ENCODE peak calls at places on chromosomes 6 and 20, in nine cellular contexts. H is ecto neural progenitor cell; F is left cardiac atrium; L is stimulated activated CD4-positive, alpha-beta T cell treated with anti-CD3 and anti-CD28 coated beads, Interleukin-1b, Interleukin-23, amount 100 ng/mL, for 1 hour; V is T-helper 1 cell; O is activated naive CD8-positive, alpha-beta T cell treated with anti-CD3 and anti-CD28 coated beads, Interleukin-2, amount 10 ng/mL, durations not matched to agents 7 days and 5 days; W is effector CD8-positive, alpha-beta T cell; Y is nucleus accumbens; Q is effector CD4-positive, alpha-beta T cell. S is an unnamed sample.

GRCh38 chr6:82045965-82046756 is 201.4 kb downstream of the IBTK start:
- DNase-seq in H (no peak), F (no peak), L (no peak), V (no peak), O (no peak), W (no peak), Y (no peak), Q (no peak), S (no peak)

GRCh38 chr6:73203098-73203497 is 22.2 kb downstream of the KHDC1L start:
- DNase-seq in H (no peak), F (no peak), L (no peak), V (no peak), O (no peak), W (no peak), Y (no peak), Q (no peak), S (no peak)

GRCh38 chr6:16562498-16562897 is 198.8 kb downstream of the ATXN1 start:
- DNase-seq in H (no peak), F (no peak), L (no peak), V (no peak), O (no peak), W (no peak), Y (no peak), Q (no peak), S (no peak)

GRCh38 chr6:39177130-39177529 is 52.1 kb downstream of the KCNK5 start:
- DNase-seq in H (no peak), F (no peak), L (no peak), V (no peak), O (no peak), W (no peak), Y (no peak), Q (no peak), S (no peak)

GRCh38 chr6:8539446-8539845 is 104.1 kb upstream of the SLC35B3 start:
- DNase-seq in H (no peak), F (no peak), L (no peak), V (no peak), O (no peak), W (no peak), Y (no peak), Q (no peak), S (no peak)

GRCh38 chr6:81950877-81951276 is 198.4 kb upstream of the TENT5A start:
- DNase-seq in H (no peak), F (no peak), L (no peak), V (no peak), O (no peak), W (no peak), Y (no peak), Q (no peak), S (no peak)

GRCh38 chr20:64146936-64147451 is 17.3 kb upstream of the MYT1 start:
- DNase-seq in H (no peak), F (no peak), L (no peak), V (no peak), O (no peak), W (no peak), Y (no peak), Q (no peak), S (no peak)

GRCh38 chr20:45863543-45864470 is 6.4 kb downstream of the ZSWIM3 start:
- DNase-seq in H (no peak), F (no peak), L (no peak), V (no peak), O (no peak), W (no peak), Y (no peak), Q (no peak), S (no peak)

GRCh38 chr6:23522751-23523527 is 603.1 kb upstream of the NRSN1 start:
- DNase-seq in H (no peak), F (no peak), L (no peak), V (no peak), O (no peak), W (no peak), Y (no peak), Q (no peak), S (no peak)

GRCh38 chr6:84685983-84686584 is 78.3 kb downstream of the TBX18 start:
- DNase-seq in H (no peak), F (no peak), L (no peak), V (no peak), O (no peak), W (no peak), Y (no peak), Q (no peak), S (no peak)

GRCh38 chr20:36331182-36331581 is 25.0 kb downstream of the DLGAP4 start:
- DNase-seq in H (no peak), F (no peak), L (no peak), V (no peak), O (no peak), W (no peak), Y (no peak), Q (no peak), S (no peak)

GRCh38 chr20:25706793-25707192 is 10.1 kb upstream of the ZNF337 start:
- DNase-seq in H (no peak), F (no peak), L (no peak), V (peak; percentile 17), O (no peak), W (peak; percentile 20), Y (no peak), Q (no peak), S (no peak)

GRCh38 chr6:43837501-43837900 is 67.5 kb downstream of the VEGFA start:
- DNase-seq in H (no peak), F (no peak), L (no peak), V (no peak), O (no peak), W (no peak), Y (no peak), Q (no peak), S (no peak)

GRCh38 chr6:44664716-44665115 is 277.2 kb downstream of the CDC5L start:
- DNase-seq in H (no peak), F (no peak), L (no peak), V (no peak), O (no peak), W (no peak), Y (no peak), Q (no peak), S (no peak)

GRCh38 chr6:99894815-99895214 is 99.2 kb downstream of the MCHR2 start:
- DNase-seq in H (no peak), F (no peak), L (no peak), V (no peak), O (no peak), W (no peak), Y (no peak), Q (no peak), S (no peak)

GRCh38 chr6:33375143-33375649 is 16.4 kb upstream of the KIFC1 start:
- DNase-seq in H (no peak), F (peak; percentile 83), L (no peak), V (no peak), O (no peak), W (no peak), Y (no peak), Q (no peak), S (no peak)

GRCh38 chr6:143940011-143940597 is 68.0 kb downstream of the PLAGL1 start:
- DNase-seq in H (no peak), F (no peak), L (peak; percentile 10), V (peak; percentile 51), O (peak; percentile 38), W (peak; percentile 24), Y (no peak), Q (peak; percentile 37), S (no peak)

GRCh38 chr6:142692942-142693341 is 252.0 kb downstream of the HIVEP2 start:
- DNase-seq in H (peak; percentile 72), F (peak; percentile 69), L (peak; percentile 50), V (peak; percentile 65), O (peak; percentile 56), W (peak; percentile 62), Y (peak; percentile 19), Q (peak; percentile 59), S (peak; percentile 91)

GRCh38 chr6:17938885-17939284 is 48.5 kb downstream of the KIF13A start:
- DNase-seq in H (no peak), F (no peak), L (no peak), V (no peak), O (no peak), W (no peak), Y (no peak), Q (no peak), S (no peak)

GRCh38 chr6:108673602-108674001 is 112.9 kb downstream of the FOXO3 start:
- DNase-seq in H (no peak), F (no peak), L (no peak), V (no peak), O (no peak), W (no peak), Y (no peak), Q (no peak), S (no peak)

S was measured in osteocyte.